ENCODE peak calls at places on chromosomes 2 and 18, in six cellular contexts. R, U, X, Z, A and N are unnamed samples.

GRCh38 chr18:30359521-30359920 is 683.0 kb downstream of the DSC3 start:
- DNase-seq in R (no peak), U (no peak), X (no peak), Z (no peak), A (no peak), N (no peak)

GRCh38 chr2:119704670-119705120 is 25.7 kb downstream of the TMEM177 start:
- DNase-seq in R (no peak), U (no peak), X (no peak), Z (no peak), A (no peak), N (no peak)

GRCh38 chr2:241797441-241798080 is 11.4 kb upstream of the NEU4 start:
- DNase-seq in R (no peak), U (no peak), X (no peak), Z (no peak), A (peak; percentile 3), N (no peak)

GRCh38 chr2:9188823-9189222 is 17.8 kb upstream of the ASAP2 start:
- DNase-seq in R (no peak), U (no peak), X (no peak), Z (no peak), A (no peak), N (no peak)

GRCh38 chr2:203209538-203209937 is 29.3 kb upstream of the CYP20A1 start:
- DNase-seq in R (no peak), U (no peak), X (no peak), Z (no peak), A (no peak), N (no peak)

GRCh38 chr2:9971105-9971818 is 19.8 kb downstream of the GRHL1 start:
- DNase-seq in R (no peak), U (no peak), X (no peak), Z (no peak), A (no peak), N (no peak)

GRCh38 chr2:181368036-181368435 is 89.2 kb upstream of the ITGA4 start:
- DNase-seq in R (no peak), U (no peak), X (no peak), Z (no peak), A (no peak), N (no peak)

GRCh38 chr2:25895046-25895445 is 16.8 kb upstream of the ASXL2 start:
- DNase-seq in R (no peak), U (no peak), X (no peak), Z (no peak), A (no peak), N (no peak)

GRCh38 chr2:240624011-240624949 is 1.0 kb upstream of the GPR35 start:
- DNase-seq in R (no peak), U (no peak), X (no peak), Z (no peak), A (no peak), N (no peak)

GRCh38 chr2:15795426-15795825 is 144.9 kb upstream of the MYCN start:
- DNase-seq in R (no peak), U (no peak), X (no peak), Z (no peak), A (no peak), N (no peak)

GRCh38 chr18:57802869-57803118 is 321 bp downstream of the ATP8B1 start:
- DNase-seq in R (no peak), U (no peak), X (no peak), Z (no peak), A (peak; percentile 25), N (no peak)